ENCODE peak calls at places on chromosomes 7 and 10, in six cellular contexts. One of them, this sample, is unnamed.

GRCh38 chr10:7157091-7157490 is 253.7 kb downstream of the SFMBT2 start:
- DNase-seq in stomach: no peak
- DNase-seq in neural progenitor cell: no peak
- DNase-seq in astrocyte of the spinal cord: no peak
- DNase-seq in epithelial cell of esophagus: no peak
- DNase-seq in endothelial cell of umbilical vein: no peak
- DNase-seq in this sample: no peak

GRCh38 chr10:3363316-3364070 is 190.9 kb upstream of the PITRM1 start:
- DNase-seq in stomach: no peak
- DNase-seq in neural progenitor cell: no peak
- DNase-seq in endothelial cell of umbilical vein: no peak
- DNase-seq in astrocyte of the spinal cord: no peak
- DNase-seq in epithelial cell of esophagus: no peak
- DNase-seq in this sample: no peak

GRCh38 chr7:44761207-44762161 is 12.8 kb downstream of the ZMIZ2 start:
- DNase-seq in stomach: peak; percentile 89
- DNase-seq in neural progenitor cell: no peak
- DNase-seq in epithelial cell of esophagus: peak; percentile 45
- DNase-seq in endothelial cell of umbilical vein: no peak
- DNase-seq in astrocyte of the spinal cord: no peak
- DNase-seq in this sample: no peak

GRCh38 chr10:117226813-117227451 is 14.0 kb upstream of the SLC18A2 start:
- DNase-seq in stomach: peak; percentile 42
- DNase-seq in endothelial cell of umbilical vein: peak; percentile 18
- DNase-seq in epithelial cell of esophagus: peak; percentile 60
- DNase-seq in astrocyte of the spinal cord: no peak
- DNase-seq in neural progenitor cell: peak; percentile 53
- DNase-seq in this sample: no peak

GRCh38 chr7:2059964-2060700 is 172.6 kb downstream of the MAD1L1 start:
- DNase-seq in stomach: no peak
- DNase-seq in neural progenitor cell: no peak
- DNase-seq in astrocyte of the spinal cord: no peak
- DNase-seq in endothelial cell of umbilical vein: no peak
- DNase-seq in epithelial cell of esophagus: no peak
- DNase-seq in this sample: no peak

GRCh38 chr7:69403169-69403568 is 195.1 kb upstream of the AUTS2 start:
- DNase-seq in endothelial cell of umbilical vein: no peak
- DNase-seq in neural progenitor cell: peak; percentile 24
- DNase-seq in stomach: no peak
- DNase-seq in epithelial cell of esophagus: no peak
- DNase-seq in astrocyte of the spinal cord: no peak
- DNase-seq in this sample: no peak

GRCh38 chr10:110918633-110919348 is at the start of gene BBIP1:
- DNase-seq in endothelial cell of umbilical vein: peak; percentile 100
- DNase-seq in stomach: no peak
- DNase-seq in astrocyte of the spinal cord: peak; percentile 100
- DNase-seq in neural progenitor cell: no peak
- DNase-seq in epithelial cell of esophagus: peak; percentile 100
- DNase-seq in this sample: peak; percentile 100

GRCh38 chr7:146486519-146486918 is 369.9 kb downstream of the CNTNAP2 start:
- DNase-seq in endothelial cell of umbilical vein: no peak
- DNase-seq in neural progenitor cell: no peak
- DNase-seq in stomach: no peak
- DNase-seq in epithelial cell of esophagus: no peak
- DNase-seq in astrocyte of the spinal cord: no peak
- DNase-seq in this sample: no peak

GRCh38 chr10:70784476-70784875 is 701 bp downstream of the TBATA start:
- DNase-seq in stomach: no peak
- DNase-seq in astrocyte of the spinal cord: peak; percentile 25
- DNase-seq in endothelial cell of umbilical vein: no peak
- DNase-seq in neural progenitor cell: no peak
- DNase-seq in epithelial cell of esophagus: peak; percentile 43
- DNase-seq in this sample: no peak

GRCh38 chr7:121604627-121605296 is 208.7 kb upstream of the FAM3C start:
- DNase-seq in stomach: no peak
- DNase-seq in endothelial cell of umbilical vein: no peak
- DNase-seq in neural progenitor cell: no peak
- DNase-seq in epithelial cell of esophagus: peak; percentile 44
- DNase-seq in astrocyte of the spinal cord: peak; percentile 60
- DNase-seq in this sample: no peak

GRCh38 chr10:6722616-6723004 is 142.5 kb upstream of the PRKCQ start:
- DNase-seq in neural progenitor cell: no peak
- DNase-seq in astrocyte of the spinal cord: no peak
- DNase-seq in stomach: no peak
- DNase-seq in endothelial cell of umbilical vein: no peak
- DNase-seq in epithelial cell of esophagus: peak; percentile 47
- DNase-seq in this sample: no peak

GRCh38 chr10:110803239-110803593 is 68.5 kb upstream of the PDCD4 start:
- DNase-seq in stomach: no peak
- DNase-seq in endothelial cell of umbilical vein: no peak
- DNase-seq in neural progenitor cell: no peak
- DNase-seq in epithelial cell of esophagus: no peak
- DNase-seq in astrocyte of the spinal cord: no peak
- DNase-seq in this sample: no peak

GRCh38 chr10:48604039-48604407 is 850 bp downstream of the ARHGAP22 start:
- DNase-seq in endothelial cell of umbilical vein: no peak
- DNase-seq in astrocyte of the spinal cord: no peak
- DNase-seq in neural progenitor cell: no peak
- DNase-seq in epithelial cell of esophagus: no peak
- DNase-seq in stomach: no peak
- DNase-seq in this sample: no peak

GRCh38 chr7:137820677-137821420 is 25.9 kb downstream of the DGKI start:
- DNase-seq in astrocyte of the spinal cord: peak; percentile 76
- DNase-seq in endothelial cell of umbilical vein: no peak
- DNase-seq in neural progenitor cell: peak; percentile 82
- DNase-seq in stomach: no peak
- DNase-seq in epithelial cell of esophagus: peak; percentile 5
- DNase-seq in this sample: peak; percentile 23

GRCh38 chr10:86178401-86179142 is 188.0 kb downstream of the GRID1 start:
- DNase-seq in epithelial cell of esophagus: no peak
- DNase-seq in stomach: no peak
- DNase-seq in astrocyte of the spinal cord: no peak
- DNase-seq in endothelial cell of umbilical vein: no peak
- DNase-seq in neural progenitor cell: peak; percentile 74
- DNase-seq in this sample: no peak

GRCh38 chr7:78434281-78434680 is 635.7 kb downstream of the PHTF2 start:
- DNase-seq in stomach: no peak
- DNase-seq in astrocyte of the spinal cord: no peak
- DNase-seq in epithelial cell of esophagus: no peak
- DNase-seq in endothelial cell of umbilical vein: no peak
- DNase-seq in neural progenitor cell: peak; percentile 25
- DNase-seq in this sample: no peak

GRCh38 chr7:15685358-15686181 is 913 bp downstream of the MEOX2 start:
- DNase-seq in epithelial cell of esophagus: peak; percentile 21
- DNase-seq in endothelial cell of umbilical vein: peak; percentile 54
- DNase-seq in stomach: no peak
- DNase-seq in astrocyte of the spinal cord: peak; percentile 49
- DNase-seq in neural progenitor cell: peak; percentile 58
- DNase-seq in this sample: peak; percentile 36

GRCh38 chr10:104122273-104123107 is 519 bp downstream of the SFR1 start:
- DNase-seq in epithelial cell of esophagus: peak; percentile 8
- DNase-seq in neural progenitor cell: no peak
- DNase-seq in stomach: no peak
- DNase-seq in astrocyte of the spinal cord: peak; percentile 28
- DNase-seq in endothelial cell of umbilical vein: no peak
- DNase-seq in this sample: no peak

GRCh38 chr10:25261571-25261970 is 86.8 kb downstream of the GPR158 start:
- DNase-seq in neural progenitor cell: no peak
- DNase-seq in endothelial cell of umbilical vein: no peak
- DNase-seq in epithelial cell of esophagus: no peak
- DNase-seq in stomach: no peak
- DNase-seq in astrocyte of the spinal cord: no peak
- DNase-seq in this sample: no peak

GRCh38 chr10:19791032-19791431 is 25.2 kb upstream of the PLXDC2 start:
- DNase-seq in endothelial cell of umbilical vein: no peak
- DNase-seq in stomach: no peak
- DNase-seq in epithelial cell of esophagus: peak; percentile 75
- DNase-seq in neural progenitor cell: no peak
- DNase-seq in astrocyte of the spinal cord: no peak
- DNase-seq in this sample: no peak

GRCh38 chr7:2684501-2684900 is 3.5 kb upstream of the AMZ1 start:
- DNase-seq in astrocyte of the spinal cord: no peak
- DNase-seq in endothelial cell of umbilical vein: no peak
- DNase-seq in neural progenitor cell: no peak
- DNase-seq in stomach: no peak
- DNase-seq in epithelial cell of esophagus: no peak
- DNase-seq in this sample: no peak

GRCh38 chr7:151114151-151115090 is 28.1 kb downstream of the AGAP3 start:
- DNase-seq in stomach: peak; percentile 41
- DNase-seq in neural progenitor cell: peak; percentile 76
- DNase-seq in endothelial cell of umbilical vein: no peak
- DNase-seq in epithelial cell of esophagus: peak; percentile 93
- DNase-seq in astrocyte of the spinal cord: peak; percentile 14
- DNase-seq in this sample: no peak

GRCh38 chr7:66539264-66539623 is 89.4 kb upstream of the KCTD7 start:
- DNase-seq in astrocyte of the spinal cord: no peak
- DNase-seq in epithelial cell of esophagus: no peak
- DNase-seq in neural progenitor cell: no peak
- DNase-seq in endothelial cell of umbilical vein: no peak
- DNase-seq in stomach: no peak
- DNase-seq in this sample: no peak

GRCh38 chr7:4406288-4407058 is 275.6 kb upstream of the FOXK1 start:
- DNase-seq in epithelial cell of esophagus: peak; percentile 6
- DNase-seq in neural progenitor cell: no peak
- DNase-seq in stomach: no peak
- DNase-seq in astrocyte of the spinal cord: no peak
- DNase-seq in endothelial cell of umbilical vein: no peak
- DNase-seq in this sample: no peak

GRCh38 chr7:877312-878232 is 1.2 kb downstream of the GET4 start:
- DNase-seq in astrocyte of the spinal cord: no peak
- DNase-seq in epithelial cell of esophagus: peak; percentile 18
- DNase-seq in endothelial cell of umbilical vein: no peak
- DNase-seq in neural progenitor cell: peak; percentile 21
- DNase-seq in stomach: peak; percentile 56
- DNase-seq in this sample: no peak

GRCh38 chr7:574661-575395 is 55.2 kb upstream of the PDGFA start:
- DNase-seq in epithelial cell of esophagus: no peak
- DNase-seq in neural progenitor cell: no peak
- DNase-seq in astrocyte of the spinal cord: no peak
- DNase-seq in endothelial cell of umbilical vein: no peak
- DNase-seq in stomach: no peak
- DNase-seq in this sample: no peak

DNA sequence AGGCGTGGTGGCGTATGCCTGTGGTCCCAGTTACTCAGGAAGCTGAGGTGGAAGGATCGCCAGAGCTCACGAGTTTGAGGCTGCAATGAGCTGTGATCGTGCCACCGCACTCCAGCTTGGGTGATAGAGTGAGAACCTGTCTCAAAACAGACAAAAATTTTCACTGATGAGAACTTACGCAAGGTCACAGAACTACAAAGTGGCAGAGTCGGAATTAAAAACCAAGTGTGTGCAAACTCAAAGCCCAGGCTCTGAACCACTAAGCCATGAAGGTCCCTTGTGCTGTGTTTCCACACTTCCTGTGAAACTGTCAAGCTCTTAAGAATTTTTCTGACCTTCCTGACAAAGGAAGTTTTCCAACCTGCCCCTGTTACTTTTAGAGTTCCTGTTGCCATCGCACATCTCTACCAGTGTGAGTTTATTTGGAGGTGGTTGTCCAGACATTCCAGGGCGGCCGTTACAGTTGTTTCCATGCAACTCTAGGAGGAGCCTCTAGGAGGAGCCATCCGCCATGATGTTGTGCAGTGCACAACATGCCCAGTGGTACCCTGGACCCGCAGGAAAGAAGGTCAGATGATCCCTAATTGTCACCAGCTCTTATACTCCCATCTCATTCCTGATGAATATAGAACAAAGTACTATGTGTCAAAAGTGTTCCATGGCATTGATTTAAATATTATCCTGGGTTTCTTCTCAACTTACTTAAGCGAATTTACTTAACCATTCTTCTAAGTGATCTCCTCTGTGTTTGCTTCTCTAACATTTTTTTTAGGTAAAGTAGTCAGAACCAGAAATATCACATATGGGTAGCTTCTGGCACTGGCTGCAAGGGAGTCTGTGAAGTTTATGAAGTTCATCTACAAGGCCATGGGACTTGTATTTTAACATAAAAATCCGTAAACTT is 49.0 kb upstream of the LYZL1 start:
- DNase-seq in endothelial cell of umbilical vein: peak; percentile 4
- DNase-seq in neural progenitor cell: peak; percentile 59
- DNase-seq in astrocyte of the spinal cord: no peak
- DNase-seq in stomach: no peak
- DNase-seq in epithelial cell of esophagus: no peak
- DNase-seq in this sample: no peak
- TF ChIP-seq CTCF in endothelial cell of umbilical vein: peak; percentile 39
- TF ChIP-seq CTCF in neural progenitor cell: peak; percentile 67
- TF ChIP-seq CTCF in astrocyte of the spinal cord: peak; percentile 58
- TF ChIP-seq CTCF in stomach: no peak
- TF ChIP-seq CTCF in epithelial cell of esophagus: peak; percentile 5
- TF ChIP-seq CTCF in this sample: peak; percentile 53

DNA sequence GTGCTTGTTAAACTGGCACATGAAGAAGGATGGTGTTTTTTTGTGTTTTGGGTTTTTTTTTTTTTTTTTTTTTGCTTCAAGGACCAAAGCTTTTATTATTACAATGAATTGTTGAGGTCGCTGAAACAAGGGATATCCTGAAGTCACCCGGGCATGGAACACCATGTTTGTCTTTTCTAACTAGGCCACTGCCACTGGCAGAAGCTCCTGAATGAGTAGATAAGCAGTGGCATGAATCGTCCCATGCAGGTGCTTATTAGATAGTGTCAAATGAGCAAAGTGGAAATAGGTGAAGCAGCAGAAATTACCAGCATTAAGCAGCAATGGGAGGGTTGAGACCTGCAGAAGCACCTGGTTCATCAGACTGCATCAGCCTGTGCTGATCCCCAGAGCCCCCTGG is 195.0 kb downstream of the CELF2 start:
- DNase-seq in stomach: no peak
- DNase-seq in epithelial cell of esophagus: no peak
- DNase-seq in neural progenitor cell: no peak
- DNase-seq in astrocyte of the spinal cord: no peak
- DNase-seq in endothelial cell of umbilical vein: no peak
- DNase-seq in this sample: no peak
- H3K4me3 ChIP-seq in stomach: no peak overlapping the region
- H3K4me3 ChIP-seq in epithelial cell of esophagus: no peak overlapping the region
- H3K4me3 ChIP-seq in neural progenitor cell: no peak overlapping the region
- H3K4me3 ChIP-seq in astrocyte of the spinal cord: no peak overlapping the region
- H3K4me3 ChIP-seq in endothelial cell of umbilical vein: no peak overlapping the region
- H3K4me3 ChIP-seq in this sample: no peak overlapping the region

DNA sequence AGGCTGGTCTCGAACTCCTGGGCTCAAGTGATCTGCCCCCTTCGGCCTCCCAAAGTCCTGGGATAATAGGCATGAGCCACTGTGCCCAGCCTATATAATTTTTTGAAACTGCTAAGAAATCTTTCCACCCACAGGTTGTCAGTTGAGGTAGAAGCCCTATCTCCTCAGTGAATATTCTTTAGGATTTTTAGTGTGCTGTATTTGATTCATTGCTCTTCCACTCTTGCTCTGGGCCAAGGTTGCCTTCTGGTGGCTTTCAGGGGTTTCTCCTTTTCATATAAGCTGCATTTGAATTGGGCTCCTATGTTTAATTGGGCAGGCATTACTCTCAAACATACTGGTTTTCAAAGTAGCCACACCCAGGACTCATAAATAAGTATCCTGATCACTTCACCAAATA is 931.2 kb downstream of the GATA3 start:
- DNase-seq in neural progenitor cell: no peak
- DNase-seq in stomach: no peak
- DNase-seq in astrocyte of the spinal cord: no peak
- DNase-seq in endothelial cell of umbilical vein: no peak
- DNase-seq in epithelial cell of esophagus: no peak
- DNase-seq in this sample: no peak
- TF ChIP-seq CTCF in neural progenitor cell: no peak
- TF ChIP-seq CTCF in stomach: no peak
- TF ChIP-seq CTCF in astrocyte of the spinal cord: no peak
- TF ChIP-seq CTCF in endothelial cell of umbilical vein: no peak
- TF ChIP-seq CTCF in epithelial cell of esophagus: no peak
- TF ChIP-seq CTCF in this sample: no peak

GRCh38 chr10:16993186-16993585 is 136.4 kb downstream of the CUBN start:
- DNase-seq in neural progenitor cell: no peak
- DNase-seq in stomach: no peak
- DNase-seq in endothelial cell of umbilical vein: no peak
- DNase-seq in epithelial cell of esophagus: no peak
- DNase-seq in astrocyte of the spinal cord: no peak
- DNase-seq in this sample: no peak
- H3K4me3 ChIP-seq in neural progenitor cell: no peak overlapping the region
- H3K4me3 ChIP-seq in stomach: no peak overlapping the region
- H3K4me3 ChIP-seq in endothelial cell of umbilical vein: peak overlapping the region; percentile 49
- H3K4me3 ChIP-seq in epithelial cell of esophagus: no peak overlapping the region
- H3K4me3 ChIP-seq in astrocyte of the spinal cord: no peak overlapping the region
- H3K4me3 ChIP-seq in this sample: no peak overlapping the region

This sample was measured in BJ.